ENCODE peak calls at places on chromosomes 3 and 15, in seven cellular contexts. D, Y, A, M, Q, B and P are unnamed samples.

GRCh38 chr15:78195735-78196201 is 38.6 kb downstream of the ACSBG1 start:
- DNase-seq in Q (no peak), A (no peak), M (no peak), Y (peak), D (no peak), B (peak), P (no peak)

GRCh38 chr3:160319322-160319721 is 79.7 kb downstream of the IFT80 start:
- DNase-seq in B (no peak), Q (no peak), D (no peak), Y (no peak), A (no peak), M (no peak), P (no peak)

GRCh38 chr3:184352897-184353545 is 8.4 kb downstream of the CLCN2 start:
- DNase-seq in D (no peak), Q (no peak), A (no peak), Y (no peak), B (no peak), M (no peak), P (no peak)

GRCh38 chr3:177181418-177181817 is 15.9 kb downstream of the TBL1XR1 start:
- DNase-seq in Y (no peak), D (no peak), M (no peak), B (no peak), A (no peak), Q (no peak), P (no peak)

GRCh38 chr3:63662500-63662899 is 10.0 kb downstream of the SNTN start:
- DNase-seq in A (no peak), M (no peak), Q (no peak), B (peak), Y (peak), D (no peak), P (no peak)

GRCh38 chr3:150094150-150094932 is 123.6 kb upstream of the PFN2 start:
- DNase-seq in Y (peak), D (no peak), Q (no peak), B (no peak), A (no peak), M (no peak), P (no peak)

GRCh38 chr3:87468938-87469337 is 192.6 kb upstream of the POU1F1 start:
- DNase-seq in D (no peak), A (no peak), Q (no peak), B (no peak), Y (no peak), M (no peak), P (no peak)

GRCh38 chr3:149366031-149366430 is 11.4 kb downstream of the TM4SF1 start:
- DNase-seq in Q (no peak), A (no peak), Y (no peak), D (no peak), M (no peak), B (no peak), P (no peak)

GRCh38 chr3:8621872-8622271 is 22.7 kb downstream of the SSUH2 start:
- DNase-seq in D (no peak), Q (no peak), A (no peak), B (no peak), Y (no peak), M (peak), P (no peak)

GRCh38 chr15:56411122-56411749 is 46.0 kb downstream of the TEX9 start:
- DNase-seq in B (no peak), D (no peak), Q (no peak), A (no peak), M (no peak), Y (peak), P (no peak)

GRCh38 chr15:82540984-82541431 is 751 bp upstream of the RPS17 start:
- DNase-seq in B (peak), M (peak), Q (no peak), A (no peak), D (peak), Y (peak), P (no peak)

GRCh38 chr3:184347321-184348056 is 10.1 kb downstream of the FAM131A start:
- DNase-seq in Y (no peak), D (no peak), M (no peak), B (no peak), Q (no peak), A (no peak), P (no peak)

GRCh38 chr15:55289573-55290360 is at the start of gene RAB27A:
- DNase-seq in D (peak), B (peak), M (peak), Q (no peak), A (no peak), Y (peak), P (no peak)

GRCh38 chr3:152405915-152406802 is 137.4 kb downstream of the MBNL1 start:
- DNase-seq in B (no peak), M (no peak), Q (no peak), A (no peak), Y (no peak), D (no peak), P (no peak)

GRCh38 chr3:110579841-110580550 is 491.6 kb upstream of the NECTIN3 start:
- DNase-seq in Q (no peak), A (no peak), M (no peak), Y (no peak), D (no peak), B (no peak), P (no peak)

GRCh38 chr15:55003900-55004879 is 192.6 kb downstream of the RSL24D1 start:
- DNase-seq in Q (no peak), B (no peak), Y (no peak), M (no peak), D (peak), A (no peak), P (no peak)

DNA sequence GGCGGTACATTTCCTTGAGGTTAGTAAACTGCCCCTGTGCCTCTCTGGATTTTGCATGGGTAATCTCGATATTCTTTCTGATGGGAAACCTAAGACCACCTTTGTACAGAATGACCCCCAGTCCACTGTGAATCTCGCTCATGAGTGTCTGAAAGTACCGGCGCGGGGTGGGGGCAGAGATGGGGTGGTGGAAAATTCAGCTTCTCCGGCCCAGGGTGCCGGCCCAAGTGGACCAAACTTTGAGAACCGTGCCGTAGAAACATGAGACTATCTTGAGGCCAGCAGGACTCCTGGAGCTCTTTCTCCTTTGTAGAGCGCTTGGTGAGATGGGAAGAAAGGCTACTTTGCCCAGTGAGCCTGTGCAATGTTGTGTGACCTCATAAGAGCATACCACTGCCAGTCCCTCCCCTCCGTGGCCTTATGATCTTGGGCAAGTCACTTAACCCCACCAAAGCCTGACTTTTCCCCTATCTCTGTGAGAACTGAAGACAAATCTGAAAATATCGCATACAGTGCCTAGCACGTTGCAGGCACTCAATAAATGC is 40.3 kb upstream of the VEPH1 start:
- DNase-seq in D (no peak), Y (no peak), M (no peak), Q (no peak), B (no peak), A (no peak), P (no peak)
- H3K27ac ChIP-seq in D (no peak), Y (no peak), M (no peak), Q (no peak), B (no peak), A (no peak), P (no peak)

GRCh38 chr3:101519685-101520365 is 6.8 kb upstream of the SENP7 start:
- DNase-seq in B (no peak), A (no peak), D (no peak), M (no peak), Q (no peak), Y (no peak), P (no peak)
- H3K27ac ChIP-seq in B (no peak), A (no peak), D (no peak), M (no peak), Q (no peak), Y (no peak), P (no peak)

GRCh38 chr3:73616056-73616455 is 8.7 kb downstream of the PDZRN3 start:
- DNase-seq in D (no peak), B (no peak), M (no peak), Y (no peak), A (no peak), Q (no peak), P (no peak)

GRCh38 chr3:73622135-73622534 is 2.6 kb downstream of the PDZRN3 start:
- DNase-seq in Y (no peak), D (no peak), A (no peak), M (peak), B (peak), Q (no peak), P (no peak)

GRCh38 chr3:73614385-73614784 is 10.4 kb downstream of the PDZRN3 start:
- DNase-seq in Q (no peak), D (no peak), A (no peak), B (no peak), M (peak), Y (peak), P (no peak)

GRCh38 chr3:73621388-73621787 is 3.4 kb downstream of the PDZRN3 start:
- DNase-seq in Q (no peak), Y (no peak), M (no peak), D (no peak), B (no peak), A (peak), P (no peak)

DNA sequence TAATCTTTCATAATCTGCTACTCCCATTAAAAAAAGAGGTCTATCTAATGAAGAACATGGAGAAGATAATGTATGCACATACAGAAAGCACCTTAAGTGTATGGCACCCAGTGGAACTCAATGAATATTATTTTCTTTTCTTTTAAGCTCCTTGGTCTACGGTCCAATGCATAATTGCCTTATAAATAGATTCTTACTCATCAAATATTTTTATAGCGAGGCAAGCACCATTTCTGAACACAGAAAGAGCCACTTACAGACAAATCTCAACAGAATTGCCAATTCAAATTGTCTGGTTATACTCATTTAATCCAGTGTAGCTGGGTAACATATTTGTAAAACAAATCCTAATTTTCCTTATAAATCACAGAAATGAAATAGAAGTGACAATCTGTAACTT is 6.3 kb downstream of the PDZRN3 start:
- DNase-seq in B (no peak), M (no peak), Q (no peak), A (no peak), Y (no peak), D (no peak), P (no peak)
- H3K27ac ChIP-seq in B (no peak), M (peak), Q (no peak), A (no peak), Y (no peak), D (no peak), P (no peak)

DNA sequence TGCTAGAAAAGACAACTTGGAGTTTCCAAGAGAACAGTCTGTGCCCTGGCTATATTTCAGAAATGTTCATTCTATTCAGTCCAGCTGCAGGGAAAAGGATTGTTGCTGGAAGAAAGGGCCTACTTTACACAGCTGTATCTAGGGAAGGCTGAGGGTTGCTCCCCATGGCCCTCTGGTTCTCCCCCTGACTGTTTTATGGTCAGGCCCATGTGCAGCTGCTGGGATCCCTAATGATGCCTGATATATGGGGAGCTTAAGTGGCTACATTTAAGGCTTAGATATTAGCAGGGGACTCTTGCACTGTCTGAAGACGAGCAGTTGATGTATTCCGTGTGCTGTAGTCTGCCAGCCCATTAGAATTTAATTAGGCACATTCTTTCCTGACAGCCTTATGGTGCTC is 71.9 kb downstream of the FAM43A start:
- DNase-seq in D (no peak), Y (no peak), Q (no peak), M (peak), B (no peak), A (no peak), P (no peak)
- H3K27ac ChIP-seq in D (no peak), Y (no peak), Q (peak), M (peak), B (no peak), A (peak), P (peak)

GRCh38 chr3:31289592-31289991 is 243.1 kb upstream of the STT3B start:
- DNase-seq in A (no peak), M (no peak), D (no peak), B (no peak), Q (no peak), Y (no peak), P (no peak)
- H3K27ac ChIP-seq in A (no peak), M (peak), D (no peak), B (no peak), Q (no peak), Y (no peak), P (no peak)

GRCh38 chr15:63350178-63350621 is 31.4 kb downstream of the CA12 start:
- DNase-seq in B (no peak), Q (no peak), Y (no peak), D (no peak), A (no peak), M (peak), P (no peak)

GRCh38 chr15:63352808-63353207 is 28.8 kb downstream of the CA12 start:
- DNase-seq in A (no peak), Y (no peak), B (no peak), M (no peak), Q (no peak), D (no peak), P (no peak)

GRCh38 chr15:63349156-63349555 is 32.5 kb downstream of the CA12 start:
- DNase-seq in Y (no peak), M (no peak), A (no peak), B (no peak), Q (no peak), D (no peak), P (no peak)

GRCh38 chr15:63349621-63350020 is 32.0 kb downstream of the CA12 start:
- DNase-seq in B (no peak), Q (no peak), D (no peak), A (no peak), M (no peak), Y (no peak), P (no peak)

GRCh38 chr15:63351170-63351569 is 30.5 kb downstream of the CA12 start:
- DNase-seq in Y (no peak), M (no peak), A (no peak), D (no peak), B (no peak), Q (no peak), P (no peak)
- H3K27ac ChIP-seq in Y (no peak), M (no peak), A (no peak), D (no peak), B (no peak), Q (no peak), P (no peak)

DNA sequence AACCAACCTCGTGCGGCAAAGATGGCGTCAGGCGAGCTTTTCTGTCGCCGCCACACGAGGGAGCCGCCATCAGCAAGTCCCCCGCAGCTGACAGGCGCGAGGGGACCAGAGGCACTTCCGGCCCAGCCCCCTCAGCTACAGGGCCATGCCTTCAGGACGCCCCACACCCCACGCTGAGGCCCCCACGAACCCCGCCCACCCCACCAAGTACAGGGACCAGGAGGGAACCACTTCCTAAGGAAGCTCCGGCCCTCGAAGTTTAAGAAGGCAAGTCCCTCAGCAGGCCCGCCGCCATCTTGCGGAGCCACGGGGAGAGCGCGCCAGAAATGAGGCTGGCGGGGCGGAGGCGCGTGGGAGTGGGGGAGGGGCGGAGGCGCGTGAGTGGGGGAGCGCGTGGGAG is 790 bp downstream of the DAZL start:
- DNase-seq in Q (no peak), B (no peak), D (no peak), Y (peak), A (no peak), M (no peak), P (no peak)
- H3K27ac ChIP-seq in Q (no peak), B (no peak), D (no peak), Y (no peak), A (no peak), M (no peak), P (no peak)

GRCh38 chr3:15272431-15273196 is 59.8 kb downstream of the SH3BP5 start:
- DNase-seq in Y (peak), B (peak), Q (no peak), D (no peak), M (no peak), A (no peak), P (no peak)
- H3K27ac ChIP-seq in Y (no peak), B (no peak), Q (no peak), D (no peak), M (peak), A (peak), P (no peak)

GRCh38 chr3:138300657-138301056 is 29.0 kb downstream of the NME9 start:
- DNase-seq in A (no peak), D (no peak), Q (no peak), Y (no peak), M (no peak), B (no peak), P (no peak)

GRCh38 chr3:138308783-138309182 is 20.9 kb downstream of the NME9 start:
- DNase-seq in D (no peak), B (no peak), A (no peak), Q (no peak), M (no peak), Y (no peak), P (no peak)

GRCh38 chr3:138307896-138308295 is 21.8 kb downstream of the NME9 start:
- DNase-seq in Y (no peak), D (no peak), A (no peak), M (no peak), B (no peak), Q (no peak), P (no peak)

DNA sequence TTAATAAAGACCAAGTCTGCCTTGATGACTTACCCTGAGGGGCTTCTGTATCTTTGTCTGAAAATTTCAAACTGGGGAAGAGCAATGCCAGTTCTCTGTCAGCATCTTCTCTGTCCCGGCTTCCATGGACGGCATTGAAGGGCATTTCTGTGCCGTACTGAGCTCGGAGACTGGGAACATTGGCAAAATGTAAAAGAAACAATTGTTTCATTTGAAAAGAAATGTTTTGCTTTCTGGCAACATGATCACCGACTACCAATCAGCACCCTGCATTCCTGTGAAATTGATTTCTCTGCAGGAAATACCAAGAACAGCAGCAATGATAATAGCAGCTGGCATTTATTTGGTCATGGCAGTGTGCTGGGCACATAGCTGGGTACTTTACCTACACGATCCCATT is 26.2 kb downstream of the NME9 start:
- DNase-seq in M (no peak), B (no peak), A (no peak), Q (no peak), Y (no peak), D (no peak), P (no peak)
- H3K27ac ChIP-seq in M (no peak), B (no peak), A (peak), Q (peak), Y (no peak), D (no peak), P (peak)

GRCh38 chr15:77070500-77071337 is at the start of gene TSPAN3:
- DNase-seq in D (peak), Q (peak), B (peak), A (peak), M (peak), Y (peak), P (peak)

GRCh38 chr15:77076325-77076915 is 5.5 kb upstream of the TSPAN3 start:
- DNase-seq in B (no peak), M (no peak), D (no peak), Y (no peak), A (no peak), Q (no peak), P (no peak)

GRCh38 chr15:77071338-77072223 is 672 bp upstream of the TSPAN3 start:
- DNase-seq in M (no peak), Q (no peak), Y (no peak), B (no peak), D (no peak), A (no peak), P (no peak)

GRCh38 chr15:77075528-77075927 is 4.6 kb upstream of the TSPAN3 start:
- DNase-seq in B (no peak), D (no peak), A (peak), Y (no peak), Q (no peak), M (no peak), P (no peak)

DNA sequence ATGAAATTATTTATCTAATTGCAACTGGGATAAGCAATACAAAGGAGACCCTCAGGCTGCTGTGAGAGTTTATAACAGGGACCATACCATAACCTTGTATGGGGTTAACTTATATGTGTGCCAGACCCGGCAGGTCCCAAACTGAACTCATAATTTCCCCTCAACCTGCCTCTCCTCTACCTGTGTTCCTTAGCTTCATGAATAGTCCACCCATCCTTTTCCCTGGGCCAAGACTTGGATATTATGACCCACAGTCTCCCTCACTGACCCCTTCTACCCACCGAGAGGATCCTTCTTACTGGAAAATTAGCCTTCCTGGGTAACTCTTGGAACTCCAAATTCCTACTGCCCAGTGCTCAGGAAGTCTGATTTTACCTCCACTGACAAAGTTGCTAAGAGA is 3.4 kb upstream of the TSPAN3 start:
- DNase-seq in Q (no peak), D (no peak), Y (no peak), M (no peak), A (no peak), B (no peak), P (no peak)
- H3K27ac ChIP-seq in Q (no peak), D (no peak), Y (no peak), M (no peak), A (no peak), B (no peak), P (no peak)